ENCODE peak calls at places on chromosome 22, in eight cellular contexts. L is GM06990, V is dermis microvascular lymphatic vessel endothelial cell, E is right atrium auricular region, D is choroid plexus epithelial cell, J is left colon, M is fibroblast of lung, X is bronchial epithelial cell. R is an unnamed sample.

GRCh38 chr22:23754980-23755636 is 883 bp upstream of the VPREB3 start:
- DNase-seq in L (no peak), V (peak), E (no peak), D (no peak), J (no peak), M (no peak), X (no peak), R (no peak)

GRCh38 chr22:39277135-39277607 is 32.4 kb upstream of the PDGFB start:
- DNase-seq in L (no peak), V (no peak), E (no peak), D (peak), J (no peak), M (peak), X (peak), R (peak)

GRCh38 chr22:17842386-17842785 is 68.1 kb upstream of the BID start:
- DNase-seq in L (no peak), V (no peak), E (no peak), D (peak), J (peak), M (no peak), X (no peak), R (no peak)

GRCh38 chr22:17536269-17536668 is 27.0 kb upstream of the SLC25A18 start:
- DNase-seq in L (no peak), V (no peak), E (no peak), D (no peak), J (no peak), M (peak), X (no peak), R (peak)

GRCh38 chr22:37884420-37884819 is 21.7 kb upstream of the MICALL1 start:
- DNase-seq in L (no peak), V (no peak), E (no peak), D (no peak), J (no peak), M (no peak), X (no peak), R (no peak)

GRCh38 chr22:31148953-31149627 is 8.8 kb upstream of the PLA2G3 start:
- DNase-seq in L (no peak), V (peak), E (peak), D (peak), J (peak), M (peak), X (peak), R (peak)

GRCh38 chr22:50486561-50487289 is at the start of gene MIOX:
- DNase-seq in L (peak), V (no peak), E (no peak), D (peak), J (no peak), M (no peak), X (no peak), R (no peak)

GRCh38 chr22:37971475-37972434 is 12.6 kb downstream of the SOX10 start:
- DNase-seq in L (no peak), V (no peak), E (no peak), D (no peak), J (no peak), M (no peak), X (no peak), R (no peak)

GRCh38 chr22:44403166-44403565 is 90.4 kb upstream of the SHISAL1 start:
- DNase-seq in L (no peak), V (no peak), E (no peak), D (no peak), J (no peak), M (no peak), X (no peak), R (no peak)

GRCh38 chr22:50704510-50705218 is 32.0 kb downstream of the SHANK3 start:
- DNase-seq in L (no peak), V (no peak), E (no peak), D (no peak), J (no peak), M (no peak), X (no peak), R (no peak)

GRCh38 chr22:39997939-39998726 is 3.4 kb downstream of the FAM83F start:
- DNase-seq in L (no peak), V (peak), E (no peak), D (peak), J (peak), M (peak), X (peak), R (no peak)

GRCh38 chr22:45645526-45646414 is 25.9 kb upstream of the ATXN10 start:
- DNase-seq in L (peak), V (peak), E (peak), D (peak), J (peak), M (no peak), X (no peak), R (peak)

GRCh38 chr22:18035740-18036139 is 11.4 kb upstream of the MICAL3 start:
- DNase-seq in L (no peak), V (no peak), E (no peak), D (peak), J (peak), M (peak), X (peak), R (peak)

GRCh38 chr22:30867746-30868662 is 100.6 kb downstream of the MORC2 start:
- DNase-seq in L (no peak), V (no peak), E (no peak), D (no peak), J (no peak), M (no peak), X (no peak), R (no peak)

GRCh38 chr22:32494971-32495370 is 20.4 kb downstream of the FBXO7 start:
- DNase-seq in L (no peak), V (no peak), E (no peak), D (no peak), J (no peak), M (no peak), X (no peak), R (no peak)

GRCh38 chr22:27925331-27925730 is 6.3 kb upstream of the PITPNB start:
- DNase-seq in L (no peak), V (no peak), E (no peak), D (no peak), J (no peak), M (no peak), X (no peak), R (no peak)